ENCODE peak calls at places on chromosomes 5 and 9, in four cellular contexts. U is posterior vena cava, P is LoVo, R is activated T-cell treated with anti-CD3 and anti-CD28 coated beads for 1 hour. L is an unnamed sample.

GRCh38 chr5:80569961-80570786 is at the start of gene ANKRD34B:
- DNase-seq in R (no peak), U (peak; percentile 82), P (no peak), L (peak; percentile 13)

GRCh38 chr5:57435701-57436134 is 46.9 kb downstream of the ACTBL2 start:
- DNase-seq in R (no peak), U (no peak), P (peak; percentile 87), L (peak; percentile 19)

GRCh38 chr9:123451011-123451410 is 95.0 kb downstream of the CRB2 start:
- DNase-seq in P (no peak), R (no peak), U (no peak), L (no peak)

GRCh38 chr5:132905938-132906337 is 32.5 kb downstream of the LEAP2 start:
- DNase-seq in P (no peak), U (no peak), R (no peak), L (no peak)

GRCh38 chr5:31730139-31730538 is 91.2 kb downstream of the PDZD2 start:
- DNase-seq in U (no peak), P (no peak), R (no peak), L (no peak)

GRCh38 chr5:130268489-130268888 is 364.2 kb downstream of the CHSY3 start:
- DNase-seq in P (no peak), R (no peak), U (no peak), L (no peak)

GRCh38 chr5:133364916-133365315 is 247.4 kb downstream of the FSTL4 start:
- DNase-seq in U (no peak), P (no peak), R (no peak), L (no peak)

GRCh38 chr9:79129865-79130480 is 441.8 kb upstream of the TLE4 start:
- DNase-seq in P (peak; percentile 36), U (peak; percentile 81), R (peak; percentile 1), L (peak; percentile 20)

GRCh38 chr5:150562832-150563231 is 54.9 kb downstream of the NDST1 start:
- DNase-seq in P (peak; percentile 61), R (no peak), U (no peak), L (peak; percentile 59)

GRCh38 chr9:77673912-77674791 is 26.0 kb upstream of the GNA14 start:
- DNase-seq in P (no peak), U (no peak), R (no peak), L (no peak)

GRCh38 chr9:117720555-117720954 is 16.4 kb downstream of the TLR4 start:
- DNase-seq in U (no peak), R (no peak), P (no peak), L (no peak)

GRCh38 chr9:6414291-6414690 is 1.3 kb downstream of the UHRF2 start:
- DNase-seq in R (no peak), P (peak; percentile 42), U (no peak), L (peak; percentile 35)

GRCh38 chr9:76162751-76163500 is 231.3 kb downstream of the RFK start:
- DNase-seq in P (no peak), U (peak; percentile 84), R (no peak), L (no peak)

GRCh38 chr5:72587909-72588308 is 80.7 kb upstream of the ZNF366 start:
- DNase-seq in R (no peak), U (no peak), P (no peak), L (no peak)

GRCh38 chr5:132065351-132065937 is 5.0 kb downstream of the IL3 start:
- DNase-seq in R (peak; percentile 33), P (peak; percentile 73), U (peak; percentile 83), L (peak; percentile 85)

GRCh38 chr5:180589771-180590542 is 1.3 kb downstream of the SCGB3A1 start:
- DNase-seq in R (no peak), P (no peak), U (no peak), L (no peak)

GRCh38 chr9:136793063-136793946 is 2.2 kb downstream of the TMEM141 start:
- DNase-seq in P (no peak), U (peak; percentile 60), R (no peak), L (no peak)

GRCh38 chr9:93012998-93013855 is 45.3 kb upstream of the SUSD3 start:
- DNase-seq in U (no peak), R (no peak), P (no peak), L (no peak)

GRCh38 chr5:102090770-102091169 is 205.3 kb downstream of the SLCO4C1 start:
- DNase-seq in R (no peak), P (peak; percentile 28), U (no peak), L (peak; percentile 78)

GRCh38 chr9:132169672-132170392 is 8.0 kb downstream of the NTNG2 start:
- DNase-seq in U (no peak), R (peak; percentile 51), P (peak; percentile 42), L (peak; percentile 57)

L was measured in SW480.